ENCODE peak calls at places on chromosome 19, in four cellular contexts. E is fibroblast of lung, Q is lung, P is glutamatergic neuron. A is an unnamed sample.

GRCh38 chr19:13022111-13022858 is 27.0 kb downstream of the NFIX start:
- DNase-seq in E (peak), Q (no peak), P (no peak), A (no peak)

GRCh38 chr19:30069535-30070197 is 127.6 kb downstream of the URI1 start:
- DNase-seq in E (no peak), Q (no peak), P (peak), A (no peak)

GRCh38 chr19:37655689-37656491 is 625 bp upstream of the ZFP30 start:
- DNase-seq in E (peak), Q (peak), P (peak), A (peak)

GRCh38 chr19:12346896-12347295 is 13.5 kb upstream of the ZNF563 start:
- DNase-seq in E (no peak), Q (no peak), P (no peak), A (no peak)

GRCh38 chr19:38728752-38729541 is 15.3 kb downstream of the CAPN12 start:
- DNase-seq in E (no peak), Q (no peak), P (peak), A (no peak)

GRCh38 chr19:6890938-6891337 is 3.6 kb downstream of the ADGRE1 start:
- DNase-seq in E (no peak), Q (no peak), P (no peak), A (no peak)

GRCh38 chr19:29084266-29084665 is 128.7 kb downstream of the UQCRFS1 start:
- DNase-seq in E (no peak), Q (no peak), P (peak), A (peak)

GRCh38 chr19:50972795-50973376 is 3.5 kb upstream of the KLK6 start:
- DNase-seq in E (no peak), Q (no peak), P (no peak), A (no peak)

GRCh38 chr19:54435551-54436016 is 13.4 kb upstream of the LENG8 start:
- DNase-seq in E (no peak), Q (no peak), P (no peak), A (no peak)

GRCh38 chr19:51697169-51697776 is 4.1 kb downstream of the SPACA6 start:
- DNase-seq in E (no peak), Q (no peak), P (no peak), A (no peak)

GRCh38 chr19:12769689-12770088 is 5.7 kb downstream of the HOOK2 start:
- DNase-seq in E (no peak), Q (peak), P (peak), A (peak)

GRCh38 chr19:53961523-53962345 is 1.0 kb upstream of the CACNG8 start:
- DNase-seq in E (peak), Q (no peak), P (no peak), A (peak)

GRCh38 chr19:29576761-29577661 is 29.1 kb upstream of the POP4 start:
- DNase-seq in E (peak), Q (no peak), P (no peak), A (no peak)

GRCh38 chr19:51387924-51388389 is at the start of gene LIM2:
- DNase-seq in E (no peak), Q (no peak), P (no peak), A (peak)

GRCh38 chr19:20077791-20078463 is at the start of gene ZNF90:
- DNase-seq in E (peak), Q (peak), P (peak), A (peak)

GRCh38 chr19:15252398-15253018 is 20.3 kb upstream of the EPHX3 start:
- DNase-seq in E (peak), Q (no peak), P (no peak), A (peak)

GRCh38 chr19:15251010-15251748 is 18.9 kb upstream of the EPHX3 start:
- DNase-seq in E (peak), Q (no peak), P (no peak), A (no peak)

GRCh38 chr19:15253076-15253475 is 20.8 kb upstream of the EPHX3 start:
- DNase-seq in E (no peak), Q (no peak), P (no peak), A (no peak)

GRCh38 chr19:15250635-15250993 is 18.4 kb upstream of the EPHX3 start:
- DNase-seq in E (no peak), Q (no peak), P (no peak), A (no peak)

GRCh38 chr19:15251749-15252397 is 19.6 kb upstream of the EPHX3 start:
- DNase-seq in E (peak), Q (peak), P (peak), A (peak)
- TF ChIP-seq CTCF in E (peak), Q (no peak), P (peak), A (peak)

GRCh38 chr19:44113138-44113783 is at the start of gene ZNF225:
- DNase-seq in E (peak), Q (peak), P (peak), A (peak)
- TF ChIP-seq CTCF in E (no peak), Q (no peak), P (no peak), A (no peak)

GRCh38 chr19:18401580-18402112 is 4.2 kb upstream of the LRRC25 start:
- DNase-seq in E (peak), Q (no peak), P (no peak), A (no peak)
- TF ChIP-seq CTCF in E (peak), Q (no peak), P (no peak), A (peak)

GRCh38 chr19:9128171-9128570 is 1.4 kb upstream of the OR7G3 start:
- DNase-seq in E (no peak), Q (no peak), P (no peak), A (no peak)
- TF ChIP-seq CTCF in E (no peak), Q (no peak), P (no peak), A (no peak)

DNA sequence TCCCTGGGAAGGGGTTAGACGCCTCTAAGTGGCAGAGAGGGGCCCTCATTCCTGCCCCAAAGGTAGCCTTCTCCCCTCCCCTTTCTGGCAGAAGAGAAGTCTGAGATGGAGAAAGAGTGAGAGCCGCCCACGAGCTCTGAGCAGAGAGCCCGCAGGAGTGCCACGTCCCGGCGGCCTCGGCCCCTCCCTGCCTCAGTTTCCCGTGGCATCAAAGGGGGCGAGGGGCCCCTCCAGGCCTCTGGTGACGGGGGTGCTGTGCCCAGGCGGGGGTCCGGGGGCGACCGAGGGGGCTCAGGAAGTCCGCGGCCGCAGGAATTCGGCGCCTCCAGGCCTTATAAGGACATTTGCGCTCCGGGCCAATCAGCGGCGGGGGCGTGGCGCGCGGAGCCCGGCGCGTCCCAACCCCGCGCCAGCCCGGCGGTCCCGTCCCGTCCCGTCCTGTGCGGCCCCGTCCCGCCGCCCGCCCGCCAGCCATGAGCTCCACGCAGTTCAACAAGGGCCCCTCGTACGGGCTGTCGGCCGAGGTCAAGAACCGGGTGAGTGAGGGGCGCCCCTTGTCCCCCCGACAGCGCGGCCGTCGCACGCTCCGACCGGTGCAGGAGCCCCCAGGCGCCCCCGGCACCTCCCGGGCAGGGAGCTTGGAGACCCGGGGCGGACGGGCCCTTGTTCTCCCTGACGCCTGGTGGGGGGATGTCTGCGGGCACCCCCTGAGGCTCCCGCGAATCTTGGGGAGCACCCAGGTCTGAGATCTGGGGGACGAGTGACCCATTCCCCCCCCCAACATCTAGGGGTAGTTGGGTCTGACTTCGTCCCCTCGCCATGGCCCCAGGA is at the start of gene CNN2:
- DNase-seq in E (peak), Q (peak), P (peak), A (peak)
- TF ChIP-seq CTCF in E (no peak), Q (no peak), P (no peak), A (no peak)

GRCh38 chr19:49890349-49891311 is 6.1 kb downstream of the IL4I1 start:
- DNase-seq in E (no peak), Q (no peak), P (peak), A (peak)
- TF ChIP-seq CTCF in E (no peak), Q (no peak), P (peak), A (peak)

GRCh38 chr19:32720216-32720935 is 809 bp downstream of the TDRD12 start:
- DNase-seq in E (no peak), Q (no peak), P (no peak), A (no peak)

GRCh38 chr19:32717496-32717895 is 2.1 kb upstream of the TDRD12 start:
- DNase-seq in E (no peak), Q (no peak), P (no peak), A (no peak)

GRCh38 chr19:32720936-32721250 is 1.3 kb downstream of the TDRD12 start:
- DNase-seq in E (no peak), Q (no peak), P (no peak), A (no peak)

GRCh38 chr19:32718286-32718685 is 1.3 kb upstream of the TDRD12 start:
- DNase-seq in E (no peak), Q (no peak), P (no peak), A (no peak)

GRCh38 chr19:32719611-32720059 is at the start of gene TDRD12:
- DNase-seq in E (no peak), Q (no peak), P (no peak), A (no peak)
- TF ChIP-seq CTCF in E (no peak), Q (no peak), P (no peak), A (no peak)

GRCh38 chr19:14475251-14476073 is at the start of gene PTGER1:
- DNase-seq in E (peak), Q (no peak), P (peak), A (peak)
- TF ChIP-seq CTCF in E (peak), Q (peak), P (no peak), A (no peak)